ENCODE peak calls at places on chromosomes 13 and 19, in five cellular contexts. D, S, J, B and R are unnamed samples.

GRCh38 chr19:16375157-16375935 is 50.7 kb downstream of the KLF2 start:
- DNase-seq in D (no peak), S (no peak), J (no peak), B (no peak), R (no peak)

GRCh38 chr13:24664726-24665409 is 15.3 kb upstream of the ATP12A start:
- DNase-seq in D (no peak), S (no peak), J (no peak), B (no peak), R (no peak)

GRCh38 chr19:52923782-52924593 is 760 bp upstream of the ZNF888 start:
- DNase-seq in D (peak; percentile 63), S (peak; percentile 57), J (no peak), B (peak; percentile 70), R (no peak)

GRCh38 chr13:53198017-53198416 is 169.4 kb downstream of the OLFM4 start:
- DNase-seq in D (no peak), S (no peak), J (no peak), B (peak; percentile 46), R (no peak)

GRCh38 chr19:1235625-1236538 is 1.9 kb downstream of the CBARP start:
- DNase-seq in D (no peak), S (no peak), J (no peak), B (no peak), R (no peak)

GRCh38 chr19:42284066-42284501 is 15.0 kb downstream of the CIC start:
- DNase-seq in D (no peak), S (peak; percentile 86), J (peak; percentile 71), B (peak; percentile 54), R (no peak)

GRCh38 chr19:1183543-1184172 is 9.6 kb upstream of the SBNO2 start:
- DNase-seq in D (no peak), S (peak; percentile 62), J (no peak), B (no peak), R (peak; percentile 92)

GRCh38 chr13:32107474-32107873 is 75.9 kb downstream of the FRY start:
- DNase-seq in D (no peak), S (no peak), J (no peak), B (no peak), R (no peak)

GRCh38 chr19:58261968-58262921 is 16.5 kb upstream of the ZNF8 start:
- DNase-seq in D (no peak), S (no peak), J (no peak), B (peak; percentile 43), R (no peak)

GRCh38 chr13:52085416-52085815 is 43.5 kb downstream of the NEK5 start:
- DNase-seq in D (no peak), S (no peak), J (no peak), B (no peak), R (no peak)

GRCh38 chr19:49157445-49158224 is at the start of gene TRPM4:
- DNase-seq in D (peak; percentile 91), S (peak; percentile 88), J (peak; percentile 91), B (peak; percentile 97), R (peak; percentile 88)

GRCh38 chr19:41746593-41747227 is 8.6 kb upstream of the CEACAM6 start:
- DNase-seq in D (no peak), S (no peak), J (no peak), B (peak; percentile 90), R (no peak)

GRCh38 chr13:21898990-21899389 is 228.1 kb downstream of the FGF9 start:
- DNase-seq in D (no peak), S (no peak), J (no peak), B (peak; percentile 21), R (no peak)

GRCh38 chr13:73451120-73452029 is 392.6 kb downstream of the KLF5 start:
- DNase-seq in D (no peak), S (no peak), J (no peak), B (no peak), R (no peak)

GRCh38 chr13:46844431-46844830 is 47.5 kb upstream of the ESD start:
- DNase-seq in D (no peak), S (no peak), J (no peak), B (no peak), R (no peak)

GRCh38 chr13:33665776-33666175 is 152.2 kb upstream of the RFC3 start:
- DNase-seq in D (no peak), S (no peak), J (no peak), B (no peak), R (no peak)

GRCh38 chr19:10289167-10289835 is 451 bp upstream of the ICAM5 start:
- DNase-seq in D (no peak), S (no peak), J (no peak), B (peak; percentile 93), R (peak; percentile 86)

GRCh38 chr19:40530091-40530901 is 46.4 kb upstream of the SHKBP1 start:
- DNase-seq in D (no peak), S (no peak), J (no peak), B (peak; percentile 83), R (no peak)

GRCh38 chr13:29707876-29708543 is 112.5 kb upstream of the SLC7A1 start:
- DNase-seq in D (no peak), S (no peak), J (no peak), B (peak; percentile 90), R (no peak)

GRCh38 chr19:40750035-40750284 is 317 bp downstream of the ACTMAP start:
- DNase-seq in D (no peak), S (no peak), J (no peak), B (no peak), R (no peak)

GRCh38 chr13:98942485-98942884 is 35.4 kb downstream of the DOCK9 start:
- DNase-seq in D (no peak), S (no peak), J (no peak), B (no peak), R (no peak)

GRCh38 chr13:47112205-47112896 is 215.5 kb upstream of the HTR2A start:
- DNase-seq in D (no peak), S (no peak), J (no peak), B (peak; percentile 82), R (no peak)

GRCh38 chr13:44474122-44474910 is 100.7 kb downstream of the SERP2 start:
- DNase-seq in D (no peak), S (no peak), J (no peak), B (peak; percentile 38), R (no peak)

GRCh38 chr19:42325896-42326771 is 699 bp downstream of the MEGF8 start:
- DNase-seq in D (no peak), S (no peak), J (no peak), B (peak; percentile 60), R (no peak)

GRCh38 chr19:3725121-3725520 is 16.9 kb downstream of the TJP3 start:
- DNase-seq in D (no peak), S (no peak), J (no peak), B (no peak), R (no peak)

GRCh38 chr19:46495789-46496099 is at the start of gene PNMA8B:
- DNase-seq in D (no peak), S (no peak), J (no peak), B (peak; percentile 98), R (peak; percentile 60)

GRCh38 chr13:90792335-90792734 is 555.2 kb upstream of the MIR17HG start:
- DNase-seq in D (no peak), S (no peak), J (no peak), B (no peak), R (no peak)

GRCh38 chr19:47890865-47891621 is 4.9 kb upstream of the SULT2A1 start:
- DNase-seq in D (no peak), S (no peak), J (no peak), B (no peak), R (no peak)

GRCh38 chr13:66952507-66952906 is 277.6 kb downstream of the PCDH9 start:
- DNase-seq in D (no peak), S (no peak), J (no peak), B (peak; percentile 16), R (no peak)
- TF ChIP-seq CTCF in D (no peak), S (no peak), J (no peak), B (no peak), R (no peak)

DNA sequence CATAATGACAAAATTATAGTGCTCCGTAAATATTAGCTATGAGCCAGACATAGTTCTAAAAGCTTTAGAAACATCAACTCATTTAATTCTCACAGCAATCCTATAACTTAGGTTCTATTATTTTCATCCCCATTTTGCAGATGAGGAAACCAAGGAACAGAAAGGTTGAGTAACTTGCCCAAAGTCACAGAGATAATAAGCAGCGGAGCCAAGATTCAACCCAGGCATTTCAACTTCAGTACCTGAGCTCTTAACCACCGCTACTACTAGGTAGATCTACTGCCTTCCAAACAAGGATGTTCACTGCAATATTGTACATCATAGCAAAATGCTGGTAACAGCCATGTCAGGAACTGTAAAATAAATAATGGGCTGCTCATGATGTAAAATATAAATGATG is 39.9 kb downstream of the ELF1 start:
- DNase-seq in D (no peak), S (no peak), J (no peak), B (no peak), R (no peak)
- H3K4me1 ChIP-seq in D (peaks cover 22% of the 10 kb centered on the region), S (no peaks in the 10 kb centered on the region), J (peaks cover 77% of the 10 kb centered on the region), B (peaks cover 10% of the 10 kb centered on the region), R (peaks cover 34% of the 10 kb centered on the region)

DNA sequence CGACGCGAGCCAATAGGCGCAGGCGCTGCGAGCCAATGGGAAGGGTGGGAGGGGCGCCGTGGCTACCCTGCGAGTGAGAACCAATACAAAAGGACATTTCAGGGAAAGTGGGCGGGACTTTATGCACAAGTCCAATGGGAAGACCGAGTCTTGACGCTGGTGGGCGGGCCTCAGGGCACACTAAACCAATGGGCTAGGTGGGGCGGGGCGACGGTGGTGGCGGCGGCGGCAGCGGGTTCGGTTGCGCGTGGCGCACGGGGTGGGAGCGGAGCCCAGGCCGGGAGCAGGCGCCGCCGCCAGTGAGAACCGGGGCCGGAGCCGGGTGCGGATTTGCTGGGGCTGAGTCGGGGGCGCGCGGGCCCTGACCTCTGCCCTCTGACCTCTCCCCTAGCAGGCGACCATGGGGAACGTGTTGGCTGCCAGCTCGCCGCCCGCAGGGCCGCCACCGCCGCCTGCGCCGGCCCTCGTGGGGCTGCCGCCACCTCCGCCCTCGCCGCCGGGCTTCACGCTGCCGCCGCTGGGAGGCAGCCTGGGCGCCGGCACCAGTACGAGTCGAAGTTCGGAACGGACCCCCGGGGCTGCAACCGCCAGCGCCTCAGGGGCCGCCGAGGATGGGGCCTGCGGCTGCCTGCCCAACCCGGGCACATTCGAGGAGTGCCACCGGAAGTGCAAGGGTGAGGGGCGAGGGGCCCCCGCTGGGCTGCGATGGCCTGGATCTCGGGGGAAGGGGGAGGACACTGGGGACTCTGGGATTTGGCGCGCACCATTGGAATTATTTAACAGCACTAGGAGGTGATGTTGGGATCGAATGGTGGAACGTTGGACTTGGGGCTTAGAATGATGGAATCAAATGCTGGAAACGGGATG is at the start of gene TOMM40:
- DNase-seq in D (no peak), S (peak; percentile 100), J (no peak), B (peak; percentile 81), R (peak; percentile 99)
- TF ChIP-seq CTCF in D (no peak), S (no peak), J (peak; percentile 8), B (no peak), R (no peak)

GRCh38 chr19:56119585-56119978 is 1.5 kb downstream of the ZNF787 start:
- DNase-seq in D (no peak), S (no peak), J (no peak), B (no peak), R (no peak)

GRCh38 chr19:56118666-56119584 is 2.2 kb downstream of the ZNF787 start:
- DNase-seq in D (no peak), S (no peak), J (no peak), B (no peak), R (no peak)

GRCh38 chr19:56117376-56117884 is 3.7 kb downstream of the ZNF787 start:
- DNase-seq in D (no peak), S (no peak), J (no peak), B (no peak), R (no peak)

GRCh38 chr19:56116606-56117005 is 4.5 kb downstream of the ZNF787 start:
- DNase-seq in D (no peak), S (no peak), J (no peak), B (no peak), R (no peak)

DNA sequence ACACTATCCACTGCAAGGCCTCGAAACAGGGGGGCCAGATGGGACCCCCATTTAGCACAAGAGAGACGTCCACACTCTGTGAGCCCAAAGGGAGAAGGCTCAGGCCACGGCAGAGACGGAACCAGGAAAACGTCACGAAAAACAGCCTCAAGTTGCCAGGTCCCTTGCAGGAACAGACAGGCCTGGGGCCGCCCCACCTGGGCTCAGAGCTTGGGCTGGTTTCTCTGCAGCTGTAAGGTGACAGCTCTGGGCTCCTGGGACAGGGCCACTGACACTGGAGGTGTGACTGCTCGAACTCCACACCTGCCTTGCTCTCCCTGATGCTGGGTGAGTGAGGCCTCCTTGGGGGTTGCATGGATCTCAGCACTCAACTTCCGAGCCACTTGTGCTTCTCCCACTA is 3.2 kb downstream of the ZNF787 start:
- DNase-seq in D (no peak), S (no peak), J (no peak), B (no peak), R (no peak)
- H3K4me1 ChIP-seq in D (peaks cover 29% of the 10 kb centered on the region), S (no peaks in the 10 kb centered on the region), J (peaks cover 55% of the 10 kb centered on the region), B (peaks cover 28% of the 10 kb centered on the region), R (peaks cover 5% of the 10 kb centered on the region)